ENCODE peak calls at places on chromosomes 6 and 20, in six cellular contexts. One of them, this sample, is unnamed.
A peak's percentile ranks its signal among the peaks of the same experiment; 100 is the strongest.

GRCh38 chr6:97462031-97462430 is 179.0 kb upstream of the MMS22L start:
- DNase-seq in PC-9: no peak
- DNase-seq in left ventricle myocardium inferior: no peak
- DNase-seq in A172: no peak
- DNase-seq in amygdala: no peak
- DNase-seq in NCI-H1417: no peak
- DNase-seq in this sample: no peak

GRCh38 chr6:227074-227782 is 65.1 kb upstream of the DUSP22 start:
- DNase-seq in PC-9: no peak
- DNase-seq in left ventricle myocardium inferior: no peak
- DNase-seq in A172: no peak
- DNase-seq in amygdala: peak; percentile 24
- DNase-seq in NCI-H1417: peak; percentile 76
- DNase-seq in this sample: no peak

GRCh38 chr6:168095171-168095691 is 16.2 kb upstream of the FRMD1 start:
- DNase-seq in PC-9: no peak
- DNase-seq in left ventricle myocardium inferior: peak; percentile 11
- DNase-seq in A172: no peak
- DNase-seq in amygdala: no peak
- DNase-seq in NCI-H1417: no peak
- DNase-seq in this sample: no peak

GRCh38 chr6:24495516-24495847 is 713 bp downstream of the ALDH5A1 start:
- DNase-seq in PC-9: peak; percentile 35
- DNase-seq in left ventricle myocardium inferior: peak; percentile 49
- DNase-seq in A172: no peak
- DNase-seq in amygdala: peak; percentile 22
- DNase-seq in NCI-H1417: peak; percentile 46
- DNase-seq in this sample: no peak

GRCh38 chr6:104306206-104306605 is 553.5 kb downstream of the HACE1 start:
- DNase-seq in PC-9: no peak
- DNase-seq in left ventricle myocardium inferior: no peak
- DNase-seq in A172: no peak
- DNase-seq in amygdala: no peak
- DNase-seq in NCI-H1417: no peak
- DNase-seq in this sample: no peak

GRCh38 chr20:32050851-32051556 is 1.0 kb upstream of the HCK start:
- DNase-seq in PC-9: no peak
- DNase-seq in left ventricle myocardium inferior: peak; percentile 60
- DNase-seq in A172: no peak
- DNase-seq in amygdala: no peak
- DNase-seq in NCI-H1417: no peak
- DNase-seq in this sample: no peak

GRCh38 chr20:63319164-63320040 is 26.4 kb downstream of the COL20A1 start:
- DNase-seq in PC-9: no peak
- DNase-seq in left ventricle myocardium inferior: no peak
- DNase-seq in A172: no peak
- DNase-seq in amygdala: no peak
- DNase-seq in NCI-H1417: no peak
- DNase-seq in this sample: no peak

GRCh38 chr20:32098786-32099185 is 10.7 kb upstream of the TM9SF4 start:
- DNase-seq in PC-9: no peak
- DNase-seq in left ventricle myocardium inferior: no peak
- DNase-seq in A172: no peak
- DNase-seq in amygdala: no peak
- DNase-seq in NCI-H1417: no peak
- DNase-seq in this sample: no peak

GRCh38 chr6:106281088-106281487 is 44.5 kb downstream of the ATG5 start:
- DNase-seq in PC-9: no peak
- DNase-seq in left ventricle myocardium inferior: no peak
- DNase-seq in A172: no peak
- DNase-seq in amygdala: no peak
- DNase-seq in NCI-H1417: no peak
- DNase-seq in this sample: no peak

GRCh38 chr6:53041356-53041755 is 23.8 kb upstream of the FBXO9 start:
- DNase-seq in PC-9: no peak
- DNase-seq in left ventricle myocardium inferior: no peak
- DNase-seq in A172: peak; percentile 16
- DNase-seq in amygdala: no peak
- DNase-seq in NCI-H1417: no peak
- DNase-seq in this sample: no peak

GRCh38 chr20:5513975-5514516 is 197.3 kb upstream of the PROKR2 start:
- DNase-seq in PC-9: peak; percentile 52
- DNase-seq in left ventricle myocardium inferior: no peak
- DNase-seq in A172: peak; percentile 68
- DNase-seq in amygdala: no peak
- DNase-seq in NCI-H1417: no peak
- DNase-seq in this sample: no peak

GRCh38 chr6:34115396-34116314 is 30.2 kb downstream of the GRM4 start:
- DNase-seq in PC-9: no peak
- DNase-seq in left ventricle myocardium inferior: no peak
- DNase-seq in A172: no peak
- DNase-seq in amygdala: no peak
- DNase-seq in NCI-H1417: no peak
- DNase-seq in this sample: no peak

GRCh38 chr6:106199998-106200397 is 113.9 kb downstream of the PRDM1 start:
- DNase-seq in PC-9: no peak
- DNase-seq in left ventricle myocardium inferior: no peak
- DNase-seq in A172: peak; percentile 26
- DNase-seq in amygdala: no peak
- DNase-seq in NCI-H1417: no peak
- DNase-seq in this sample: no peak

This sample was measured in hypothalamus.